ENCODE peak calls at places on chromosomes 16 and 17, in seven cellular contexts. One of them, this sample, is unnamed.

GRCh38 chr16:58011652-58012051 is 10.4 kb downstream of the USB1 start:
- DNase-seq in Caco-2: no peak
- DNase-seq in brain microvascular endothelial cell: peak
- DNase-seq in psoas muscle: no peak
- DNase-seq in GM12865: no peak
- DNase-seq in K562: no peak
- DNase-seq in cardiac muscle cell: no peak
- DNase-seq in this sample: no peak

GRCh38 chr17:29840884-29841283 is 89.1 kb downstream of the SSH2 start:
- DNase-seq in cardiac muscle cell: no peak
- DNase-seq in psoas muscle: no peak
- DNase-seq in K562: no peak
- DNase-seq in brain microvascular endothelial cell: peak
- DNase-seq in Caco-2: no peak
- DNase-seq in GM12865: no peak
- DNase-seq in this sample: no peak

GRCh38 chr16:47493358-47494337 is 32.5 kb downstream of the PHKB start:
- DNase-seq in Caco-2: no peak
- DNase-seq in K562: no peak
- DNase-seq in brain microvascular endothelial cell: no peak
- DNase-seq in psoas muscle: no peak
- DNase-seq in cardiac muscle cell: no peak
- DNase-seq in GM12865: peak
- DNase-seq in this sample: no peak

GRCh38 chr16:97822-98221 is 19.8 kb downstream of the MPG start:
- DNase-seq in GM12865: no peak
- DNase-seq in Caco-2: no peak
- DNase-seq in K562: no peak
- DNase-seq in psoas muscle: no peak
- DNase-seq in brain microvascular endothelial cell: peak
- DNase-seq in cardiac muscle cell: no peak
- DNase-seq in this sample: no peak

GRCh38 chr16:5302372-5303114 is 204.9 kb upstream of the EEF2KMT start:
- DNase-seq in GM12865: no peak
- DNase-seq in K562: no peak
- DNase-seq in cardiac muscle cell: no peak
- DNase-seq in brain microvascular endothelial cell: no peak
- DNase-seq in Caco-2: no peak
- DNase-seq in psoas muscle: no peak
- DNase-seq in this sample: no peak

GRCh38 chr16:81657731-81658130 is 121.4 kb upstream of the PLCG2 start:
- DNase-seq in K562: no peak
- DNase-seq in GM12865: no peak
- DNase-seq in psoas muscle: no peak
- DNase-seq in brain microvascular endothelial cell: no peak
- DNase-seq in cardiac muscle cell: no peak
- DNase-seq in Caco-2: no peak
- DNase-seq in this sample: no peak

GRCh38 chr16:14028207-14028606 is 42.9 kb upstream of the MRTFB start:
- DNase-seq in cardiac muscle cell: no peak
- DNase-seq in Caco-2: peak
- DNase-seq in brain microvascular endothelial cell: no peak
- DNase-seq in GM12865: no peak
- DNase-seq in K562: no peak
- DNase-seq in psoas muscle: no peak
- DNase-seq in this sample: no peak

GRCh38 chr17:31579265-31579664 is 187.8 kb downstream of the RAB11FIP4 start:
- DNase-seq in psoas muscle: no peak
- DNase-seq in GM12865: no peak
- DNase-seq in cardiac muscle cell: no peak
- DNase-seq in K562: no peak
- DNase-seq in Caco-2: no peak
- DNase-seq in brain microvascular endothelial cell: no peak
- DNase-seq in this sample: no peak

GRCh38 chr17:48439875-48440505 is 10.0 kb upstream of the SKAP1 start:
- DNase-seq in Caco-2: no peak
- DNase-seq in K562: peak
- DNase-seq in brain microvascular endothelial cell: no peak
- DNase-seq in psoas muscle: no peak
- DNase-seq in GM12865: peak
- DNase-seq in cardiac muscle cell: peak
- DNase-seq in this sample: no peak

GRCh38 chr17:44522883-44523671 is 19.9 kb upstream of the GPATCH8 start:
- DNase-seq in cardiac muscle cell: peak
- DNase-seq in Caco-2: peak
- DNase-seq in GM12865: peak
- DNase-seq in brain microvascular endothelial cell: peak
- DNase-seq in K562: peak
- DNase-seq in psoas muscle: peak
- DNase-seq in this sample: no peak

GRCh38 chr16:68605746-68606145 is 39.4 kb upstream of the CDH3 start:
- DNase-seq in GM12865: no peak
- DNase-seq in Caco-2: no peak
- DNase-seq in K562: no peak
- DNase-seq in psoas muscle: no peak
- DNase-seq in cardiac muscle cell: no peak
- DNase-seq in brain microvascular endothelial cell: no peak
- DNase-seq in this sample: no peak

GRCh38 chr16:19933740-19934139 is 49.1 kb upstream of the GPRC5B start:
- DNase-seq in K562: peak
- DNase-seq in brain microvascular endothelial cell: no peak
- DNase-seq in cardiac muscle cell: no peak
- DNase-seq in Caco-2: no peak
- DNase-seq in GM12865: no peak
- DNase-seq in psoas muscle: no peak
- DNase-seq in this sample: no peak

GRCh38 chr16:5056347-5056746 is 9.4 kb downstream of the C16orf89 start:
- DNase-seq in GM12865: peak
- DNase-seq in brain microvascular endothelial cell: peak
- DNase-seq in psoas muscle: no peak
- DNase-seq in Caco-2: no peak
- DNase-seq in K562: peak
- DNase-seq in cardiac muscle cell: peak
- DNase-seq in this sample: no peak

GRCh38 chr17:17685775-17686291 is 4.6 kb downstream of the RAI1 start:
- DNase-seq in brain microvascular endothelial cell: peak
- DNase-seq in GM12865: peak
- DNase-seq in cardiac muscle cell: no peak
- DNase-seq in Caco-2: no peak
- DNase-seq in K562: no peak
- DNase-seq in psoas muscle: no peak
- DNase-seq in this sample: no peak

GRCh38 chr16:21611546-21612384 is 12.4 kb downstream of the METTL9 start:
- DNase-seq in cardiac muscle cell: no peak
- DNase-seq in K562: peak
- DNase-seq in psoas muscle: no peak
- DNase-seq in brain microvascular endothelial cell: no peak
- DNase-seq in Caco-2: no peak
- DNase-seq in GM12865: no peak
- DNase-seq in this sample: no peak

GRCh38 chr16:76577003-76577402 is 299.8 kb downstream of the CNTNAP4 start:
- DNase-seq in brain microvascular endothelial cell: no peak
- DNase-seq in GM12865: peak
- DNase-seq in cardiac muscle cell: no peak
- DNase-seq in Caco-2: no peak
- DNase-seq in psoas muscle: no peak
- DNase-seq in K562: no peak
- DNase-seq in this sample: no peak

GRCh38 chr16:705748-706188 is at the start of gene FBXL16:
- DNase-seq in GM12865: no peak
- DNase-seq in Caco-2: no peak
- DNase-seq in brain microvascular endothelial cell: no peak
- DNase-seq in psoas muscle: no peak
- DNase-seq in cardiac muscle cell: no peak
- DNase-seq in K562: peak
- DNase-seq in this sample: no peak

GRCh38 chr16:82832861-82833260 is 206.1 kb downstream of the CDH13 start:
- DNase-seq in brain microvascular endothelial cell: peak
- DNase-seq in Caco-2: no peak
- DNase-seq in psoas muscle: no peak
- DNase-seq in K562: no peak
- DNase-seq in cardiac muscle cell: no peak
- DNase-seq in GM12865: no peak
- DNase-seq in this sample: no peak

GRCh38 chr16:64589836-64590235 is 532.0 kb downstream of the CDH11 start:
- DNase-seq in brain microvascular endothelial cell: peak
- DNase-seq in GM12865: no peak
- DNase-seq in Caco-2: no peak
- DNase-seq in psoas muscle: no peak
- DNase-seq in cardiac muscle cell: no peak
- DNase-seq in K562: no peak
- DNase-seq in this sample: no peak

GRCh38 chr17:82748756-82749155 is 3.1 kb upstream of the TBCD start:
- DNase-seq in brain microvascular endothelial cell: no peak
- DNase-seq in GM12865: no peak
- DNase-seq in psoas muscle: peak
- DNase-seq in K562: no peak
- DNase-seq in Caco-2: no peak
- DNase-seq in cardiac muscle cell: no peak
- DNase-seq in this sample: no peak

GRCh38 chr17:82737981-82738877 is 2.8 kb downstream of the FN3K start:
- DNase-seq in psoas muscle: peak
- DNase-seq in GM12865: no peak
- DNase-seq in cardiac muscle cell: no peak
- DNase-seq in Caco-2: no peak
- DNase-seq in K562: peak
- DNase-seq in brain microvascular endothelial cell: no peak
- DNase-seq in this sample: no peak

GRCh38 chr17:82740906-82741759 is 5.7 kb downstream of the FN3K start:
- DNase-seq in Caco-2: peak
- DNase-seq in cardiac muscle cell: no peak
- DNase-seq in GM12865: no peak
- DNase-seq in K562: no peak
- DNase-seq in psoas muscle: peak
- DNase-seq in brain microvascular endothelial cell: no peak
- DNase-seq in this sample: no peak

GRCh38 chr17:82745524-82745923 is 6.3 kb upstream of the TBCD start:
- DNase-seq in K562: no peak
- DNase-seq in cardiac muscle cell: no peak
- DNase-seq in GM12865: no peak
- DNase-seq in Caco-2: no peak
- DNase-seq in brain microvascular endothelial cell: no peak
- DNase-seq in psoas muscle: no peak
- DNase-seq in this sample: no peak

GRCh38 chr17:82743344-82744219 is 8.2 kb downstream of the FN3K start:
- DNase-seq in cardiac muscle cell: no peak
- DNase-seq in Caco-2: no peak
- DNase-seq in psoas muscle: peak
- DNase-seq in GM12865: no peak
- DNase-seq in K562: no peak
- DNase-seq in brain microvascular endothelial cell: no peak
- DNase-seq in this sample: no peak
- TF ChIP-seq CTCF in cardiac muscle cell: no peak
- TF ChIP-seq CTCF in Caco-2: no peak
- TF ChIP-seq CTCF in psoas muscle: no peak
- TF ChIP-seq CTCF in GM12865: no peak
- TF ChIP-seq CTCF in K562: no peak
- TF ChIP-seq CTCF in brain microvascular endothelial cell: peak
- TF ChIP-seq CTCF in this sample: no peak

DNA sequence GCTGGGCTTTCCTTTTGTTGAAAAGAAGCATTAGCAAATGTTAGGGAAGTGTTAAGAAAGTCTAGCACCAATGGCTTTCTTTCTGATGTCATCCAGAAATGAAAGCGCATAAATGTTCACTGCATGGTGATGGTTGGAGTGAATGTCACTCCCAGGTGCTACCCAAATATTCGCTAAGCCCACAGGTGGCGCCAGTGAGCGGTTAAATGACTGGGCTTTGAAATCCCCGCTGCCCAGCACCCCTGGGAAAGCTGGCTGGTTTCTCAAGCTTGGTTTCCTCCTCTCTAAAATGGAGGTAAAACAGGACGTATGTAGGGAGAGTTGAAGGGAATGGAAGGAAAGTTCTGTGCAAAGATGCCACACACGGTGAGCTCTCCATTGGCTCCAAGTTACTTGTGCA is 104.4 kb downstream of the IRX5 start:
- DNase-seq in Caco-2: peak
- DNase-seq in psoas muscle: no peak
- DNase-seq in K562: peak
- DNase-seq in cardiac muscle cell: peak
- DNase-seq in brain microvascular endothelial cell: peak
- DNase-seq in GM12865: peak
- DNase-seq in this sample: peak
- TF ChIP-seq CTCF in Caco-2: peak
- TF ChIP-seq CTCF in psoas muscle: peak
- TF ChIP-seq CTCF in K562: peak
- TF ChIP-seq CTCF in cardiac muscle cell: peak
- TF ChIP-seq CTCF in brain microvascular endothelial cell: peak
- TF ChIP-seq CTCF in GM12865: peak
- TF ChIP-seq CTCF in this sample: peak

GRCh38 chr17:350706-351435 is 1.7 kb downstream of the RPH3AL start:
- DNase-seq in K562: no peak
- DNase-seq in cardiac muscle cell: no peak
- DNase-seq in GM12865: no peak
- DNase-seq in Caco-2: peak
- DNase-seq in psoas muscle: peak
- DNase-seq in brain microvascular endothelial cell: no peak
- DNase-seq in this sample: no peak
- TF ChIP-seq CTCF in K562: no peak
- TF ChIP-seq CTCF in cardiac muscle cell: no peak
- TF ChIP-seq CTCF in GM12865: no peak
- TF ChIP-seq CTCF in Caco-2: no peak
- TF ChIP-seq CTCF in psoas muscle: no peak
- TF ChIP-seq CTCF in brain microvascular endothelial cell: no peak
- TF ChIP-seq CTCF in this sample: no peak

DNA sequence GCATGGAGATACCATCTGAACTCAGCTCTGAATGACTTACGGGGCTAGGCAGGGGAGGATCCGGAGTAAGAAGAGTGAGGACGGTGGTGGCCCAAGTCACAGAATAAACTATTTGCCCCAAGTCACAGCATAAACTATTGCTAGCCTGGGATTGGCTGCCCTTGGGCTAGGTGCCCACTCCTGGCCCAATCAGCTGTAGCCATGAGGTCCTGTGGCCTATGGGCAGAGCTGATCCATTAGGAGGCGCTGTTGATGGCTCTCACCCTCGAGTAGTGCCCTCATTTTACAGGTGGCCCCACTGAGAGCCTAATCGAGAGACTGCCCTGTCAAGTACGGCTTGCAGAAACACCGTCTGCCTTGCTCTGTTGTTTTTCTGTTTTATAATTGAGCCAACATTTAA is 62.3 kb upstream of the ZNF423 start:
- DNase-seq in brain microvascular endothelial cell: no peak
- DNase-seq in GM12865: peak
- DNase-seq in Caco-2: no peak
- DNase-seq in K562: peak
- DNase-seq in psoas muscle: peak
- DNase-seq in cardiac muscle cell: no peak
- DNase-seq in this sample: no peak
- TF ChIP-seq CTCF in brain microvascular endothelial cell: no peak
- TF ChIP-seq CTCF in GM12865: no peak
- TF ChIP-seq CTCF in Caco-2: no peak
- TF ChIP-seq CTCF in K562: peak
- TF ChIP-seq CTCF in psoas muscle: no peak
- TF ChIP-seq CTCF in cardiac muscle cell: no peak
- TF ChIP-seq CTCF in this sample: no peak